ENCODE peak calls at places on chromosome 13, in six cellular contexts. One of them, this sample, is unnamed.

GRCh38 chr13:99039718-99040280 is 61.9 kb upstream of the DOCK9 start:
- DNase-seq in HCT116: no peak
- DNase-seq in GM23338: no peak
- DNase-seq in hepatocyte: no peak
- DNase-seq in OCI-LY7: no peak
- DNase-seq in neural progenitor cell: no peak
- DNase-seq in this sample: no peak

GRCh38 chr13:94708031-94708571 is 4.2 kb downstream of the SOX21 start:
- DNase-seq in HCT116: no peak
- DNase-seq in GM23338: peak; percentile 87
- DNase-seq in hepatocyte: no peak
- DNase-seq in OCI-LY7: no peak
- DNase-seq in neural progenitor cell: peak; percentile 95
- DNase-seq in this sample: no peak

GRCh38 chr13:32811297-32811800 is 204.9 kb upstream of the KL start:
- DNase-seq in HCT116: no peak
- DNase-seq in GM23338: no peak
- DNase-seq in hepatocyte: peak; percentile 44
- DNase-seq in OCI-LY7: no peak
- DNase-seq in neural progenitor cell: peak; percentile 15
- DNase-seq in this sample: peak; percentile 52

GRCh38 chr13:59458908-59459579 is 704.7 kb downstream of the DIAPH3 start:
- DNase-seq in HCT116: no peak
- DNase-seq in GM23338: peak; percentile 31
- DNase-seq in hepatocyte: no peak
- DNase-seq in OCI-LY7: no peak
- DNase-seq in neural progenitor cell: peak; percentile 17
- DNase-seq in this sample: peak; percentile 48

GRCh38 chr13:94548382-94549240 is 47.3 kb downstream of the TGDS start:
- DNase-seq in HCT116: peak; percentile 40
- DNase-seq in GM23338: peak; percentile 80
- DNase-seq in hepatocyte: peak; percentile 78
- DNase-seq in OCI-LY7: peak; percentile 52
- DNase-seq in neural progenitor cell: peak; percentile 82
- DNase-seq in this sample: peak; percentile 58

GRCh38 chr13:99307648-99308339 is 595 bp upstream of the GPR183 start:
- DNase-seq in HCT116: no peak
- DNase-seq in GM23338: no peak
- DNase-seq in hepatocyte: peak; percentile 63
- DNase-seq in OCI-LY7: no peak
- DNase-seq in neural progenitor cell: no peak
- DNase-seq in this sample: peak; percentile 91

GRCh38 chr13:64154514-64154913 is 2738.9 kb upstream of the PCDH20 start:
- DNase-seq in HCT116: peak; percentile 4
- DNase-seq in GM23338: peak; percentile 16
- DNase-seq in hepatocyte: no peak
- DNase-seq in OCI-LY7: no peak
- DNase-seq in neural progenitor cell: no peak
- DNase-seq in this sample: no peak

GRCh38 chr13:112634102-112634501 is 46.1 kb upstream of the TUBGCP3 start:
- DNase-seq in HCT116: no peak
- DNase-seq in GM23338: no peak
- DNase-seq in hepatocyte: no peak
- DNase-seq in OCI-LY7: no peak
- DNase-seq in neural progenitor cell: no peak
- DNase-seq in this sample: no peak

GRCh38 chr13:24605923-24606372 is 74.3 kb upstream of the ATP12A start:
- DNase-seq in HCT116: peak; percentile 6
- DNase-seq in GM23338: peak; percentile 56
- DNase-seq in hepatocyte: peak; percentile 64
- DNase-seq in OCI-LY7: no peak
- DNase-seq in neural progenitor cell: peak; percentile 36
- DNase-seq in this sample: peak; percentile 58

GRCh38 chr13:90717451-90717936 is 630.0 kb upstream of the MIR17HG start:
- DNase-seq in HCT116: peak; percentile 22
- DNase-seq in GM23338: peak; percentile 49
- DNase-seq in hepatocyte: peak; percentile 45
- DNase-seq in OCI-LY7: no peak
- DNase-seq in neural progenitor cell: peak; percentile 86
- DNase-seq in this sample: peak; percentile 93

GRCh38 chr13:90719452-90719851 is 628.0 kb upstream of the MIR17HG start:
- DNase-seq in HCT116: no peak
- DNase-seq in GM23338: no peak
- DNase-seq in hepatocyte: no peak
- DNase-seq in OCI-LY7: no peak
- DNase-seq in neural progenitor cell: no peak
- DNase-seq in this sample: peak; percentile 24

GRCh38 chr13:90721937-90722336 is 625.5 kb upstream of the MIR17HG start:
- DNase-seq in HCT116: no peak
- DNase-seq in GM23338: no peak
- DNase-seq in hepatocyte: no peak
- DNase-seq in OCI-LY7: no peak
- DNase-seq in neural progenitor cell: no peak
- DNase-seq in this sample: no peak

GRCh38 chr13:90723381-90723780 is 624.1 kb upstream of the MIR17HG start:
- DNase-seq in HCT116: no peak
- DNase-seq in GM23338: no peak
- DNase-seq in hepatocyte: no peak
- DNase-seq in OCI-LY7: no peak
- DNase-seq in neural progenitor cell: no peak
- DNase-seq in this sample: no peak
- H3K4me3 ChIP-seq in HCT116: no peak overlapping the region
- H3K4me3 ChIP-seq in GM23338: no peak overlapping the region
- H3K4me3 ChIP-seq in hepatocyte: no peak overlapping the region
- H3K4me3 ChIP-seq in OCI-LY7: no peak overlapping the region
- H3K4me3 ChIP-seq in neural progenitor cell: no peak overlapping the region
- H3K4me3 ChIP-seq in this sample: no peak overlapping the region

DNA sequence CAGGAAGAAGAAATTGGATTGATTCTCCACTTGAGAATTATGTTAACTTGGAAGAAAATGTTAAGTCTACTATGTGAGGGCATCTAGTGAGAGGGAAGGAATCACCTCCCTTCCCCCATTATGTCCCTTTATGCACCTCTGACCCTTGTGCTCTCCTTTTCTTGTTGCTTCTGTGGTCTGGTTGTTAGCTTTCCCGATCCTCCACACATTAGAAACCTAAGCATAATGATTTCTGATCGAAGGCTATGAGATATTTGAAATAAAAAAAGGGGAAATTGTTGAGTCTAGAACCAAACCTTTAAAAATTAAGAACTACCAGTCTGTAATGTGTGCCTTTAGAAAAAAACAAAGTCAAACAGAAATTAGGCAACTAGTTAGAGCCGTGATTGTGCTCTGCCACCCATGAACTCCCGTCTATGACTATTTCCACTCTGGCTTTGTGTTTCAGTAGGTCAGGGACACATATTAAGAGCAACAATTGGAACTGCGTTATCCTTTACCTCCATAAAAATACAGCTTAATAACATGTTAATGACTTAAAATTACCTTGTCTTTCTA is 463 bp upstream of the GPC6 start:
- DNase-seq in HCT116: no peak
- DNase-seq in GM23338: no peak
- DNase-seq in hepatocyte: no peak
- DNase-seq in OCI-LY7: no peak
- DNase-seq in neural progenitor cell: no peak
- DNase-seq in this sample: no peak
- TF ChIP-seq EZH2phosphoT487 in HCT116: no peak
- TF ChIP-seq EZH2phosphoT487 in GM23338: no peak
- TF ChIP-seq EZH2phosphoT487 in hepatocyte: no peak
- TF ChIP-seq EZH2phosphoT487 in OCI-LY7: no peak
- TF ChIP-seq EZH2phosphoT487 in neural progenitor cell: no peak
- TF ChIP-seq EZH2phosphoT487 in this sample: no peak

GRCh38 chr13:28026508-28026907 is 38.0 kb upstream of the URAD start:
- DNase-seq in HCT116: no peak
- DNase-seq in GM23338: peak; percentile 14
- DNase-seq in hepatocyte: no peak
- DNase-seq in OCI-LY7: no peak
- DNase-seq in neural progenitor cell: no peak
- DNase-seq in this sample: no peak

GRCh38 chr13:28027607-28028364 is 39.3 kb upstream of the URAD start:
- DNase-seq in HCT116: no peak
- DNase-seq in GM23338: no peak
- DNase-seq in hepatocyte: no peak
- DNase-seq in OCI-LY7: no peak
- DNase-seq in neural progenitor cell: no peak
- DNase-seq in this sample: no peak

GRCh38 chr13:28027070-28027469 is 38.6 kb upstream of the URAD start:
- DNase-seq in HCT116: no peak
- DNase-seq in GM23338: no peak
- DNase-seq in hepatocyte: no peak
- DNase-seq in OCI-LY7: no peak
- DNase-seq in neural progenitor cell: no peak
- DNase-seq in this sample: no peak

DNA sequence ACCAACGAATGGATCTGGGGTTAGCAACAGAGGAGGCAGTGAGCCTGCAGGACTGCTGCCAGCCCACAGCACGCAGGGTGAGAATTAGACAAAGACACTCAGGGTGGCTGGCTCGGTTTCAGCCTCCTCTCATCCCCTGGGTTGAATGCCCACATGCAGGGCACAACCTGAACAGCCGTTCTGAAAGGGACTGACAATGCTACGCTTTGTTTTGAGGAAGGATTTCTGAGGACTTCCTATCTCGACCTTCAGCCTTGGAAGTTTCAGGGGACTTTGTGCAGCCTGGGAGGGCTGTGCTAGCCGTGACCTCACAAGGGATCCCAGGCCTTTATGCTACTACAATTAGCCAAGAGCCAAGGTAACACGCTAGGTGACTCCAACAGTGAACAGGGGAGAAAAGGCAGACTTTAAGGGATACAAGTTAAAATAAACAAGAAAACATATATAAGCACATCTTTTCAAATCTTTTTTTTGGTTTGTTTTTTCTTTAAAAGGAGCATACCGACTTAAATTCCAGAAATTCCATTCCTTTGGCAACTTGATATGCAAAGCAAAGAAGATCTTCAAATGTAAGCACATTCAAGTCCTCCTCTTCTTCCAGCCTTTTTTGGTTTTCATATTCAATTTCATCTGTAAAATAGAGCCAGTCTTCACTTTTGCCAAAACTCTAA is 34.5 kb upstream of the URAD start:
- DNase-seq in HCT116: no peak
- DNase-seq in GM23338: peak; percentile 66
- DNase-seq in hepatocyte: no peak
- DNase-seq in OCI-LY7: no peak
- DNase-seq in neural progenitor cell: peak; percentile 26
- DNase-seq in this sample: peak; percentile 5
- H3K4me3 ChIP-seq in HCT116: no peak overlapping the region
- H3K4me3 ChIP-seq in GM23338: peak overlapping the region; percentile 2
- H3K4me3 ChIP-seq in hepatocyte: no peak overlapping the region
- H3K4me3 ChIP-seq in OCI-LY7: no peak overlapping the region
- H3K4me3 ChIP-seq in neural progenitor cell: no peak overlapping the region
- H3K4me3 ChIP-seq in this sample: no peak overlapping the region

GRCh38 chr13:44904982-44905381 is 84.3 kb downstream of the NUFIP1 start:
- DNase-seq in HCT116: no peak
- DNase-seq in GM23338: no peak
- DNase-seq in hepatocyte: peak; percentile 79
- DNase-seq in OCI-LY7: no peak
- DNase-seq in neural progenitor cell: no peak
- DNase-seq in this sample: peak; percentile 98

GRCh38 chr13:44906758-44907157 is 82.5 kb downstream of the NUFIP1 start:
- DNase-seq in HCT116: no peak
- DNase-seq in GM23338: no peak
- DNase-seq in hepatocyte: peak; percentile 57
- DNase-seq in OCI-LY7: no peak
- DNase-seq in neural progenitor cell: no peak
- DNase-seq in this sample: peak; percentile 66

GRCh38 chr13:44908712-44909111 is 80.6 kb downstream of the NUFIP1 start:
- DNase-seq in HCT116: no peak
- DNase-seq in GM23338: no peak
- DNase-seq in hepatocyte: no peak
- DNase-seq in OCI-LY7: no peak
- DNase-seq in neural progenitor cell: no peak
- DNase-seq in this sample: no peak

GRCh38 chr13:44906230-44906629 is 83.0 kb downstream of the NUFIP1 start:
- DNase-seq in HCT116: no peak
- DNase-seq in GM23338: no peak
- DNase-seq in hepatocyte: no peak
- DNase-seq in OCI-LY7: no peak
- DNase-seq in neural progenitor cell: no peak
- DNase-seq in this sample: peak; percentile 28

GRCh38 chr13:44908266-44908665 is 81.0 kb downstream of the NUFIP1 start:
- DNase-seq in HCT116: no peak
- DNase-seq in GM23338: no peak
- DNase-seq in hepatocyte: no peak
- DNase-seq in OCI-LY7: no peak
- DNase-seq in neural progenitor cell: no peak
- DNase-seq in this sample: peak; percentile 33
- TF ChIP-seq EZH2phosphoT487 in HCT116: no peak
- TF ChIP-seq EZH2phosphoT487 in GM23338: no peak
- TF ChIP-seq EZH2phosphoT487 in hepatocyte: no peak
- TF ChIP-seq EZH2phosphoT487 in OCI-LY7: no peak
- TF ChIP-seq EZH2phosphoT487 in neural progenitor cell: no peak
- TF ChIP-seq EZH2phosphoT487 in this sample: no peak

GRCh38 chr13:106213028-106213427 is 322.4 kb downstream of the EFNB2 start:
- DNase-seq in HCT116: peak; percentile 4
- DNase-seq in GM23338: peak; percentile 31
- DNase-seq in hepatocyte: no peak
- DNase-seq in OCI-LY7: no peak
- DNase-seq in neural progenitor cell: peak; percentile 75
- DNase-seq in this sample: no peak
- H3K4me3 ChIP-seq in HCT116: peak overlapping the region; percentile 65
- H3K4me3 ChIP-seq in GM23338: peak overlapping the region; percentile 41
- H3K4me3 ChIP-seq in hepatocyte: no peak overlapping the region
- H3K4me3 ChIP-seq in OCI-LY7: no peak overlapping the region
- H3K4me3 ChIP-seq in neural progenitor cell: peak overlapping the region; percentile 38
- H3K4me3 ChIP-seq in this sample: no peak overlapping the region

GRCh38 chr13:107291875-107292274 is 723.9 kb upstream of the ARGLU1 start:
- DNase-seq in HCT116: no peak
- DNase-seq in GM23338: no peak
- DNase-seq in hepatocyte: no peak
- DNase-seq in OCI-LY7: no peak
- DNase-seq in neural progenitor cell: no peak
- DNase-seq in this sample: no peak
- TF ChIP-seq EZH2phosphoT487 in HCT116: no peak
- TF ChIP-seq EZH2phosphoT487 in GM23338: no peak
- TF ChIP-seq EZH2phosphoT487 in hepatocyte: no peak
- TF ChIP-seq EZH2phosphoT487 in OCI-LY7: no peak
- TF ChIP-seq EZH2phosphoT487 in neural progenitor cell: no peak
- TF ChIP-seq EZH2phosphoT487 in this sample: no peak